ENCODE peak calls at places on chromosomes 3 and 15, in ten cellular contexts. P is GDM1; A is activated CD4-positive, alpha-beta T cell treated with anti-CD3 and anti-CD28 coated beads for 36 hours; Y is GM12892; Q is HEK293T; L is RWPE1; K is pancreas; B is NCI-H1105; D is heart right ventricle; V is H4. I is an unnamed sample.
A peak's percentile ranks its signal among the peaks of the same experiment; 100 is the strongest.

GRCh38 chr15:58552505-58553364 is 120.9 kb downstream of the LIPC start:
- DNase-seq in Q (no peak), V (no peak), P (no peak), B (no peak), K (no peak), L (no peak), Y (no peak), A (no peak), D (no peak), I (no peak)

GRCh38 chr15:51290720-51291119 is 47.7 kb downstream of the CYP19A1 start:
- DNase-seq in V (no peak), P (no peak), D (no peak), Q (no peak), L (no peak), K (no peak), B (no peak), A (no peak), Y (no peak), I (no peak)

GRCh38 chr3:164375995-164376394 is 702.3 kb downstream of the SI start:
- DNase-seq in B (no peak), A (no peak), K (no peak), L (no peak), V (no peak), Q (no peak), Y (no peak), D (no peak), P (no peak), I (no peak)

GRCh38 chr3:36381311-36381956 is 1.1 kb downstream of the STAC start:
- DNase-seq in A (no peak), Q (no peak), V (no peak), K (no peak), L (no peak), Y (no peak), P (no peak), B (no peak), D (no peak), I (no peak)

GRCh38 chr3:197317250-197317963 is 19.0 kb upstream of the DLG1 start:
- DNase-seq in V (peak; percentile 91), D (no peak), B (no peak), Y (no peak), K (no peak), A (no peak), Q (no peak), L (peak; percentile 62), P (no peak), I (no peak)

GRCh38 chr15:73873456-73873855 is at the start of gene TBC1D21:
- DNase-seq in K (no peak), L (no peak), P (no peak), B (no peak), Q (no peak), A (no peak), D (no peak), V (no peak), Y (no peak), I (no peak)

GRCh38 chr3:123837858-123838257 is 46.3 kb downstream of the MYLK start:
- DNase-seq in D (no peak), L (no peak), B (no peak), A (no peak), Y (no peak), Q (no peak), V (no peak), P (no peak), K (no peak), I (no peak)

GRCh38 chr3:170614214-170614966 is 28.5 kb upstream of the SLC7A14 start:
- DNase-seq in L (peak; percentile 78), Y (no peak), K (no peak), V (peak; percentile 71), B (no peak), Q (no peak), D (peak; percentile 20), A (no peak), P (no peak), I (no peak)

GRCh38 chr3:47014036-47014435 is 34.6 kb downstream of the NBEAL2 start:
- DNase-seq in Y (no peak), V (no peak), P (no peak), L (no peak), D (no peak), A (no peak), K (no peak), B (no peak), Q (no peak), I (no peak)

GRCh38 chr3:149004622-149005021 is 13.3 kb downstream of the GYG1 start:
- DNase-seq in A (no peak), B (peak; percentile 63), Q (no peak), K (no peak), Y (no peak), P (no peak), V (peak; percentile 73), D (no peak), L (no peak), I (no peak)

GRCh38 chr15:47688573-47689086 is 28.7 kb upstream of the SEMA6D start:
- DNase-seq in Y (no peak), P (no peak), Q (no peak), D (no peak), V (peak; percentile 28), K (no peak), B (no peak), L (peak; percentile 62), A (no peak), I (no peak)

GRCh38 chr3:12896206-12896697 is 54.9 kb upstream of the RPL32 start:
- DNase-seq in Y (no peak), A (no peak), V (no peak), Q (no peak), D (no peak), B (no peak), L (no peak), P (no peak), K (no peak), I (no peak)

GRCh38 chr3:64109438-64109837 is 86.1 kb upstream of the PSMD6 start:
- DNase-seq in P (no peak), B (no peak), Q (no peak), Y (no peak), K (no peak), V (peak; percentile 3), A (no peak), L (no peak), D (peak; percentile 8), I (no peak)

GRCh38 chr3:52805270-52806039 is 10.9 kb downstream of the ITIH3 start:
- DNase-seq in P (no peak), L (no peak), V (no peak), K (no peak), A (no peak), B (no peak), Y (no peak), D (no peak), Q (no peak), I (no peak)

GRCh38 chr3:126414961-126415660 is 20.4 kb downstream of the CFAP100 start:
- DNase-seq in L (no peak), V (no peak), B (no peak), K (no peak), D (no peak), P (no peak), Y (no peak), A (no peak), Q (no peak), I (no peak)

GRCh38 chr15:31236184-31237041 is 90.2 kb upstream of the KLF13 start:
- DNase-seq in L (peak; percentile 91), A (no peak), Q (peak; percentile 16), B (peak; percentile 72), P (no peak), V (peak; percentile 87), K (peak; percentile 26), Y (no peak), D (peak; percentile 92), I (no peak)

GRCh38 chr3:13420051-13420816 is at the start of gene NUP210:
- DNase-seq in K (peak; percentile 64), Q (peak; percentile 75), Y (peak; percentile 84), A (peak; percentile 79), B (peak; percentile 47), V (no peak), L (no peak), P (peak; percentile 55), D (no peak), I (peak; percentile 48)